ENCODE peak calls at places on chromosomes 16 and 17, in six cellular contexts. I is fibroblast of pulmonary artery, N is transverse colon, K is lower lobe of right lung, L is PC-9, O is foreskin fibroblast. R is an unnamed sample.
A peak's percentile ranks its signal among the peaks of the same experiment; 100 is the strongest.

GRCh38 chr17:45414997-45415881 is 17.4 kb downstream of the ARHGAP27 start:
- DNase-seq in K (no peak), I (no peak), N (peak; percentile 59), O (no peak), L (peak; percentile 42), R (no peak)

GRCh38 chr17:393806-394717 is 41.5 kb upstream of the RPH3AL start:
- DNase-seq in I (no peak), O (no peak), L (no peak), K (no peak), N (no peak), R (no peak)

GRCh38 chr17:61442878-61443474 is 9.2 kb upstream of the TBX4 start:
- DNase-seq in N (no peak), K (no peak), O (no peak), I (no peak), L (no peak), R (no peak)

GRCh38 chr17:68057531-68057952 is 22.0 kb downstream of the KPNA2 start:
- DNase-seq in N (peak; percentile 35), K (no peak), O (no peak), I (peak; percentile 66), L (peak; percentile 26), R (peak; percentile 43)

GRCh38 chr16:81885976-81886586 is 107.0 kb downstream of the PLCG2 start:
- DNase-seq in L (peak; percentile 37), I (peak; percentile 38), N (no peak), K (no peak), O (peak; percentile 13), R (peak; percentile 57)

GRCh38 chr16:78761427-78761826 is 662.0 kb downstream of the WWOX start:
- DNase-seq in K (no peak), O (no peak), I (no peak), L (no peak), N (no peak), R (peak; percentile 64)

GRCh38 chr16:71348262-71349085 is 10.0 kb upstream of the CALB2 start:
- DNase-seq in O (no peak), N (no peak), K (no peak), L (no peak), I (no peak), R (no peak)

GRCh38 chr16:27676807-27677206 is 126.9 kb downstream of the KATNIP start:
- DNase-seq in I (peak; percentile 25), N (no peak), L (no peak), K (no peak), O (peak; percentile 37), R (no peak)

GRCh38 chr17:38926290-38927070 is 1.1 kb downstream of the LASP1NB start:
- DNase-seq in N (no peak), O (no peak), K (no peak), I (no peak), L (no peak), R (peak; percentile 59)

GRCh38 chr16:77584205-77584859 is 138.0 kb upstream of the NUDT7 start:
- DNase-seq in K (no peak), O (peak; percentile 32), L (peak; percentile 21), I (peak; percentile 87), N (peak; percentile 26), R (peak; percentile 53)

GRCh38 chr16:66581246-66581952 is 2.1 kb downstream of the CMTM2 start:
- DNase-seq in L (no peak), O (no peak), N (no peak), K (no peak), I (no peak), R (no peak)

GRCh38 chr17:80981062-80981902 is 10.4 kb upstream of the CHMP6 start:
- DNase-seq in L (no peak), K (no peak), I (no peak), O (no peak), N (no peak), R (peak; percentile 31)

GRCh38 chr17:38883592-38884526 is 14.0 kb downstream of the LASP1 start:
- DNase-seq in K (no peak), N (no peak), I (peak; percentile 46), L (no peak), O (no peak), R (no peak)

GRCh38 chr17:34305606-34306005 is 13.6 kb upstream of the CCL8 start:
- DNase-seq in O (no peak), L (no peak), N (no peak), I (no peak), K (no peak), R (no peak)

GRCh38 chr16:1938316-1938715 is 4.7 kb downstream of the MSRB1 start:
- DNase-seq in L (no peak), K (peak; percentile 73), N (no peak), O (no peak), I (no peak), R (no peak)

GRCh38 chr17:81026266-81027036 is 8.5 kb upstream of the BAIAP2 start:
- DNase-seq in O (no peak), L (no peak), I (no peak), K (peak; percentile 41), N (no peak), R (no peak)

GRCh38 chr17:57619061-57619937 is 125.8 kb downstream of the CCDC182 start:
- DNase-seq in L (no peak), I (peak; percentile 8), K (no peak), N (no peak), O (peak; percentile 33), R (no peak)

GRCh38 chr17:56710986-56711385 is 117.5 kb downstream of the NOG start:
- DNase-seq in O (no peak), K (no peak), I (no peak), L (peak; percentile 21), N (no peak), R (no peak)

GRCh38 chr17:81387235-81388060 is 7.8 kb upstream of the BAHCC1 start:
- DNase-seq in N (peak; percentile 76), K (peak; percentile 70), O (peak; percentile 67), I (peak; percentile 63), L (peak; percentile 55), R (peak; percentile 18)

DNA sequence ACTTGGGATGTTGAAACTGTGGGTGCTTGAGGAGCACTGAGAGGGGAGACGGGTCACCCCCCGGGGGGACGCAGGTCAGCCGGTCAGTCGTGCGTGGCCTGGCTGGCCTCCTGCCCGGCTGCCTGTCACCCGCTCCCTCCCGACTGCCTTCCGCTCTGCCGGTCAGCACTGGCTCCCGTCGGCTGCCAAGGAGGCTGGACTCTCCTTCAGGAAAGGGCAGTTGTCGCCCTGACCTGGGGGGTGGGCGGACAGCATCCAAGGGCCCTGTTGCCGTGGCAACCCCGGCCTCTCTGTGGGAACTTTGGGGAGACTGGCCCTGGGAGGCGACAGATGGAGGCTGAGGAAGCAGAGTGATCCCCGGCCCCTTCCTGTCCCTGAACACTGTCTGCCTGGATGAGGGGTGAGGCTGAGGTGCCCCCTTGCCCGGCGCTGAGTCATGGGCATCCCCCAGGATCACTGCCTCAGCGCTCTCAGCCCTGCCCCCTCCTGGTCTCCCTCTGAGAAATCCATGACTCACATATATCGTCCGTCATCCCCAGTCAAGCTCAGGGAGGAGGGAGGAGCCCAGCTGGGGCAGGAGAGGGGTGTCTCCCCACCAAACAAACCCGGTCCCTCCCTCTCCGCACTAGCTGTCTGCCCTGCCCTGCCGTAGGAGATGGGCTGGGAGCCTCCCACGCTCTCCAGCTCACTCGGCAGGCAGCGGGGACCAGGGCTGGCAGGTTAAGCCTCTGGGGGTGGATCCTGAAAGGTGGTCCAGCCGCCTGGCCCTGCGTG is at the start of gene ADGRG1:
- DNase-seq in O (peak; percentile 94), K (peak; percentile 64), N (no peak), I (peak; percentile 97), L (peak; percentile 89), R (no peak)
- TF ChIP-seq CTCF in O (no peak), K (no peak), N (no peak), I (no peak), L (peak; percentile 28), R (no peak)

DNA sequence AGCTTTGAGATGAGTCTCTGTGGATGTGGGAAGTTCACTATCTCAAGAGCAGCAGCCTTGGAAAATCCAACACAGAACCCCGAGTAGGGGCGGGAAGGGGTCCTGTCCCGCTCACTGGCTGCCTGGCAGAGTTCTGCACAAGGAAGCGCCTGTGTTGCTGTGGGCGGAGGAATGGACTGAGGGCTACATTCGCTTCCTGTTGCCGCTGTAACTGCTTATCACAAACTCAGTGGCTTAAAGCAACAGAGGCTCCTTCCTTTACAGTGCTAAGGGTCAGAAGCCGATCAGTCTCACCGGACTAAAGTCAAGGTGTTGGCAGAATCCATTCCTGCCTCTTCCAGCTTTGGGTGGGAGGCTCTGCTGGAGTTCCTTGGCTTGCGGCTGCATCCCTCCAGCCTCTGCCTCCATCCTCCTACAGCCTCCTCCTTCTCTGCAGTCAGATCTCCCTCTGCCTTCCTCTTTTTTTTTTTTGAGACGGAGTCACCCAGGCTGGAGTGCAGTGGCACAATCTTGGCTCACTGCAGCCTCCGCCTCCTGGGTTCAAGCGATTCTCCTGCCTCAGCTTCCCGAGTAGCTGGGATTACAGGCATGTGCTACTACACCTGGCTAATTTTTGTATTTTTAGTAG is 305.3 kb downstream of the SEC14L1 start:
- DNase-seq in N (peak; percentile 82), O (no peak), K (peak; percentile 73), I (peak; percentile 71), L (no peak), R (peak; percentile 91)
- H3K4me3 ChIP-seq in N (no peak overlapping the region), O (no peak overlapping the region), K (peak overlapping the region; percentile 35), I (no peak overlapping the region), L (no peak overlapping the region), R (peak overlapping the region; percentile 58)

DNA sequence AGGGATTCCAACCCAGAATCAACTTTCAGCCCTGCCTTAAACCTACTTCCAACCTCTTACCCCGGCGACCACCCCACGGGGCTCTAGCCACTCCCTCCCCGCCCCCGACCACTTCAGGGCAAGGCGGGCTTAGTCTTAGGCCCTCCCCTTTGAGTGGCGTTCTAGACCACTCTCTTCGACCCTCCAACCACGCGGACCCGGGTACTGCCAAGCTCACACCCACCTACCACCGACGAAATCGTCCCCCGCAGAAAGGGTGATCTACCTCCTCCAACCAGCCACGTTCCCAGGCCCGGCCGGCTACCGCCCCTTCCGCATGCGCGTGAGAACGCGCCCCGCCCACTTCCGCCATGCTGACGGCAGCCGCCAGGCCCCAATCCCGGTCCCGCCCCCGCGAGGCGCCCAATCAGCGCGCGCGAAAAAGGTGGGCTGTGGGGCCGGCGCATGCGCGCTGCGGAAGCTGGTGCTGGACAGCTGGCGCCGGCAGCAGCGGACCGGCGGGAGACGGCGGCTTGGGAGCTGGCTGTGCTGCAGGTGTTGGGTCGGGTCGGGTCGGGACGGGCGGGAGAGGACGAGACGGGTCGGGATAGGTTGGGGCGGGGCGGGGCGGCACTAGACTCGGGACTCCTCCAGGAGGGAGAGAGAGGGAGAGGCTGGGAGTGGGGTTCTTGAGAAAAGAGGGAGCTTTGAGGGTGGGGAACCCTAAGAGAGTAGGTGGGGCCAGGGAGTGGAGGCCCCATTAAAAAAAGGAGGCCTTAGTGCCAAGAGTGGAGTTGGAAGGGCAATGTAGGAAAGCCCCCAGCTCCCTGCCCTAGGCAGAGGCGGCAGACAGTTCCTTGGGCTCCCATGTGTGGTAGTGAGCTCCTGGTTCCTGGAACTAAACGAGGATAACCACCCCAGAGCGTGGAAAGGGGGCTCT is at the start of gene NAT9:
- DNase-seq in N (peak; percentile 99), K (peak; percentile 98), O (peak; percentile 95), I (peak; percentile 96), L (peak; percentile 99), R (peak; percentile 98)
- TF ChIP-seq CTCF in N (no peak), K (no peak), O (no peak), I (no peak), L (no peak), R (no peak)

DNA sequence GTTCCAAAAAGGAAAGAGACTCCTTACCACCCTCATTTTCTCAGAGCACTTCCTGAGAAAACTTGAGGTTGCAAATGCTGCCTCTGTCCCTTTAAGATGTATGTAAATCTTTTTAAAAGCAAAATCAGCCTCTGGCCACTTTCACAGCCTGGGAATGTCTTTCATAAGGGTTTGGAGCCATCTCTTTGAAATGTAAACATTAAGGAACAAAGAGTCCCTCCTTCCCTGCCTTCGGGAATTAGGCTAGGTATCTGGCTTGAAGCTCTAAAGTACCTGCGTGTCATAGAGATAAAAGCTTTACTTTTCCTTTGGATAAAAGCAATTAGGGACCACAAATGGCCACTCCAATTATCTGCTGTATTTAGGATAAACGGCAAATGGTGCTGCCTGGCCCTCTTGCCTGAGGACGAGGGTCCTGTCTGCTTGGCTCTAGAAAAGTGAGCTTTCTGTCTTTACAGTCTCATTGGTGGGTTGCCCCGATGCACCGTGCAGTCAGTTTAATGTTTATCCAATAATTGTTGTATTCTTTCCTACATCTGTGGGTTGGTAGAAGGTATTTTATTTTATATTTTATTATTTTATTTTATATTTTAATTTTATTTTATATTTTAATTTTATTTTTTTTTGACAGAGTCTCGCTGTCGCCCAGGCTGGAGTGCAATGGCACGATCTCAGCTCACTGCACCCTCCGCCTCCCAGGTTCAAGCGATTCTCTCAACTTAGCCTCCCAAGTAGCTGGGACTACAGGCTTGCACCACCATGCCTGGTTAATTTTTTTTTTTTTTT is 23.9 kb downstream of the NLRC3 start:
- DNase-seq in O (no peak), K (no peak), N (no peak), L (no peak), I (no peak), R (no peak)
- H3K4me3 ChIP-seq in O (no peak overlapping the region), K (no peak overlapping the region), N (no peak overlapping the region), L (no peak overlapping the region), I (no peak overlapping the region), R (no peak overlapping the region)